ENCODE peak calls at places on chromosomes 3 and 15, in six cellular contexts. E is activated naive CD4-positive, alpha-beta T cell; D is naive thymus-derived CD8-positive, alpha-beta T cell; Q is transverse colon; W is testis; I is upper lobe of right lung. J is an unnamed sample.

GRCh38 chr3:64554086-64554920 is 133.5 kb downstream of the ADAMTS9 start:
- DNase-seq in E (no peak), D (no peak), Q (no peak), W (no peak), I (no peak), J (no peak)

GRCh38 chr3:134974621-134975020 is 179.6 kb downstream of the EPHB1 start:
- DNase-seq in E (no peak), D (no peak), Q (no peak), W (no peak), I (no peak), J (no peak)

GRCh38 chr3:134768116-134768515 is 26.9 kb upstream of the EPHB1 start:
- DNase-seq in E (no peak), D (no peak), Q (no peak), W (no peak), I (no peak), J (no peak)

GRCh38 chr3:112089956-112090898 is 4.0 kb downstream of the C3orf52 start:
- DNase-seq in E (no peak), D (no peak), Q (no peak), W (no peak), I (no peak), J (no peak)

GRCh38 chr15:68106656-68107055 is 52.5 kb downstream of the PIAS1 start:
- DNase-seq in E (no peak), D (no peak), Q (no peak), W (no peak), I (no peak), J (no peak)

GRCh38 chr3:5194341-5194740 is 6.8 kb downstream of the EDEM1 start:
- DNase-seq in E (no peak), D (no peak), Q (no peak), W (no peak), I (no peak), J (no peak)

GRCh38 chr3:11477286-11477935 is 166.3 kb downstream of the VGLL4 start:
- DNase-seq in E (no peak), D (no peak), Q (no peak), W (no peak), I (no peak), J (no peak)

GRCh38 chr15:66679043-66679656 is 22.9 kb upstream of the SMAD6 start:
- DNase-seq in E (no peak), D (no peak), Q (no peak), W (no peak), I (no peak), J (no peak)

GRCh38 chr15:73108676-73109075 is 56.4 kb downstream of the NEO1 start:
- DNase-seq in E (no peak), D (no peak), Q (no peak), W (no peak), I (no peak), J (no peak)

GRCh38 chr15:33068007-33068441 is 126.5 kb downstream of the FMN1 start:
- DNase-seq in E (no peak), D (no peak), Q (peak), W (peak), I (peak), J (no peak)

GRCh38 chr3:51388286-51389029 is 2.6 kb upstream of the RBM15B start:
- DNase-seq in E (no peak), D (no peak), Q (peak), W (no peak), I (no peak), J (no peak)

GRCh38 chr3:176766862-176767261 is 430.4 kb downstream of the TBL1XR1 start:
- DNase-seq in E (no peak), D (no peak), Q (no peak), W (no peak), I (no peak), J (no peak)

GRCh38 chr15:74613953-74614743 is 1.5 kb upstream of the CLK3 start:
- DNase-seq in E (no peak), D (no peak), Q (no peak), W (no peak), I (no peak), J (no peak)

GRCh38 chr15:100988874-100989273 is 69.7 kb downstream of the LRRK1 start:
- DNase-seq in E (no peak), D (no peak), Q (no peak), W (no peak), I (no peak), J (no peak)

J was measured in NCI-H1930.